ENCODE peak calls at places on chromosomes 16 and 17, in five cellular contexts. Y is mammary epithelial cell; B is A549; E is CD8-positive, alpha-beta T cell; Q is CD8-positive, alpha-beta memory T cell. S is an unnamed sample. For H3K9me3, the result is how much of the 10 kb centered on the place peaks cover.

GRCh38 chr16:54203851-54204505 is 82.6 kb downstream of the IRX3 start:
- DNase-seq in Y (no peak), B (no peak), E (no peak), Q (no peak), S (no peak)

GRCh38 chr16:79609861-79610260 is 9.3 kb upstream of the MAF start:
- DNase-seq in Y (peak), B (no peak), E (no peak), Q (no peak), S (no peak)

GRCh38 chr17:78383725-78384471 is 5.4 kb downstream of the PGS1 start:
- DNase-seq in Y (peak), B (no peak), E (no peak), Q (no peak), S (no peak)

GRCh38 chr16:23670137-23670776 is 8.4 kb upstream of the PLK1 start:
- DNase-seq in Y (peak), B (no peak), E (no peak), Q (no peak), S (no peak)

GRCh38 chr17:77356109-77356689 is 215.4 kb downstream of the SEC14L1 start:
- DNase-seq in Y (peak), B (peak), E (no peak), Q (no peak), S (no peak)

GRCh38 chr16:87809150-87809902 is 43.5 kb upstream of the KLHDC4 start:
- DNase-seq in Y (no peak), B (no peak), E (no peak), Q (no peak), S (no peak)

GRCh38 chr16:75653926-75654325 is 6.4 kb downstream of the TERF2IP start:
- DNase-seq in Y (no peak), B (no peak), E (no peak), Q (no peak), S (peak)

GRCh38 chr17:17906418-17907215 is 65.6 kb downstream of the TOM1L2 start:
- DNase-seq in Y (no peak), B (no peak), E (no peak), Q (no peak), S (no peak)

GRCh38 chr16:29837833-29838232 is 17.6 kb downstream of the MVP start:
- DNase-seq in Y (no peak), B (no peak), E (no peak), Q (no peak), S (no peak)

GRCh38 chr17:74950207-74950606 is 14.5 kb downstream of the OTOP3 start:
- DNase-seq in Y (no peak), B (no peak), E (no peak), Q (no peak), S (no peak)

GRCh38 chr16:15961060-15961511 is 11.7 kb downstream of the ABCC1 start:
- DNase-seq in Y (no peak), B (no peak), E (peak), Q (peak), S (no peak)

GRCh38 chr17:65177901-65178300 is 40.7 kb downstream of the RGS9 start:
- DNase-seq in Y (peak), B (no peak), E (no peak), Q (no peak), S (no peak)

GRCh38 chr17:74386397-74386796 is 19.1 kb downstream of the GPR142 start:
- DNase-seq in Y (no peak), B (no peak), E (no peak), Q (no peak), S (no peak)

GRCh38 chr17:7330099-7331015 is 1.2 kb upstream of the NEURL4 start:
- DNase-seq in Y (peak), B (peak), E (peak), Q (peak), S (peak)

GRCh38 chr16:25747160-25747758 is 55.5 kb downstream of the HS3ST4 start:
- DNase-seq in Y (no peak), B (no peak), E (no peak), Q (no peak), S (no peak)

GRCh38 chr17:66165537-66166123 is 26.3 kb downstream of the CEP112 start:
- DNase-seq in Y (peak), B (peak), E (no peak), Q (no peak), S (peak)

GRCh38 chr16:73329363-73330306 is 281.7 kb upstream of the ZFHX3 start:
- DNase-seq in Y (no peak), B (no peak), E (no peak), Q (no peak), S (peak)

GRCh38 chr17:45366691-45367090 is 49.9 kb upstream of the MAP3K14 start:
- DNase-seq in Y (no peak), B (no peak), E (no peak), Q (no peak), S (peak)

GRCh38 chr17:75808905-75809621 is 24.5 kb downstream of the UNK start:
- DNase-seq in Y (peak), B (no peak), E (no peak), Q (no peak), S (peak)

GRCh38 chr17:17139972-17140589 is 66.1 kb downstream of the PLD6 start:
- DNase-seq in Y (peak), B (no peak), E (no peak), Q (no peak), S (no peak)

GRCh38 chr17:45404870-45405249 is 27.8 kb downstream of the ARHGAP27 start:
- DNase-seq in Y (no peak), B (no peak), E (no peak), Q (no peak), S (no peak)

GRCh38 chr17:32870969-32871368 is 6.0 kb downstream of the MYO1D start:
- DNase-seq in Y (no peak), B (no peak), E (no peak), Q (no peak), S (no peak)

DNA sequence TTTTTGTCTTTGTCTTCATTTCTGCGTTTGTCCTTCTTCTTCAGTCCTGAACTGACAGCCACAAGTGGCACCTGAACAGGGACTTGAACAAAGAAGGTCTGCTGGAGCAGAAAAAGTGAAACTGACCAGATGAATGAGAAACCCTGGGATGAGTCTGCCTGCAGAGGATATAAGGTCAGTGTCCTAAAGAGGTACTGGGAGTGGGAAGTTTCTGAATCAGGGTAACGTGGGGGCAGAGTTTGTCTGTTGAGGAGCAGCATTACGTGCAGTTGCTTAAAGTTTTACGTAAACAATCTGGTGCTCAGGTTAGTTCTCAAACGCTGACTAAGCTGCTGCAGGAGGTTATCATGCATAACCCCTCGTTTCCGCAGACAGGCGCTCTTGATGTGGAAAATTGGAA is 2057.6 kb downstream of the TP53TG3F start:
- DNase-seq in Y (no peak), B (no peak), E (no peak), Q (no peak), S (no peak)
- H3K9me3 ChIP-seq in Y (under half), B (under half), E (under half), Q (under half), S (under half)

DNA sequence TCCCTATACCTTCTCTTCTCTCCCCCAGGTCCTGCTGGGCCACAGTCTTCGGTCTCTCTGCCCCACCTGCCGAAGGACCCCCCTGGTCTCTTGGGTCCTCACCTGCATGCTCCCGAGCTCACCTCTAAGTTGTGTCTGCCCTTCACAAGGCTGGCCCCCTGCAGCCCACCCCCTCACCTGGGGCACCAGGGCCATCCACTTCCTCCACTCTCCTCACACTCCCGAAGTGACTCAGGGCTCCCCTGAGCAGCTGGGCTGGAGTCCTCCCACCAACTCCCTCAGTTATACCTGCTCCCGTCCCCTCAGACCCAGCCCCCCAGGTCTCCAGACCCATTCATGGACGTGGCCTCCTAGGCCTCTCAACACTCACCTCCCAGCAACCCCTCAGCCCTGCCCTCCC is 822.0 kb downstream of the KCNJ18 start:
- DNase-seq in Y (no peak), B (no peak), E (no peak), Q (no peak), S (no peak)
- H3K9me3 ChIP-seq in Y (under half), B (under half), E (under half), Q (under half), S (under half)

DNA sequence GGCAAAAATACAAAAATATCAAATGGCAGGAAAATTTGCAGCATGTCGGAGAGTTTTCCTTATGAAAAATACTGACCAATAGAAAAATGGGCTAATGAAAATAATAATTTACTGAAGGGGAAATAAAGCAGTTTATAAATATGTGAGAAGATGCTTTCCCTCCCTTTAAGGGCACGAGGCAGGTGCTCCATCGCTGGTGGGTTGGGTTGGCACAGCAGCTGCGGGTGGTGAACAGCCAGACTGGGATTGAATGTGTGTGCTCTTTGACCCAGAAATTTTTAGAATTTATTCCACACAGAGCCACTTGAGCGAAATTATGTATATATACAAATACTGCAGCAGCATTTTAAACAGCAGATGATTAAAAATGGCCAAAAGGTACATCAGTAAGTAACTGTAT is 109.1 kb upstream of the ZNF750 start:
- DNase-seq in Y (no peak), B (no peak), E (no peak), Q (no peak), S (no peak)
- H3K9me3 ChIP-seq in Y (half or more), B (half or more), E (under half), Q (under half), S (under half)

GRCh38 chr17:10622610-10623485 is 34.3 kb downstream of the MYH3 start:
- DNase-seq in Y (peak), B (no peak), E (no peak), Q (no peak), S (no peak)
- H3K9me3 ChIP-seq in Y (under half), B (under half), E (under half), Q (under half), S (under half)

GRCh38 chr16:35255186-35255803 is 1795.9 kb downstream of the TP53TG3F start:
- DNase-seq in Y (no peak), B (no peak), E (no peak), Q (no peak), S (peak)
- H3K9me3 ChIP-seq in Y (under half), B (under half), E (under half), Q (under half), S (under half)

DNA sequence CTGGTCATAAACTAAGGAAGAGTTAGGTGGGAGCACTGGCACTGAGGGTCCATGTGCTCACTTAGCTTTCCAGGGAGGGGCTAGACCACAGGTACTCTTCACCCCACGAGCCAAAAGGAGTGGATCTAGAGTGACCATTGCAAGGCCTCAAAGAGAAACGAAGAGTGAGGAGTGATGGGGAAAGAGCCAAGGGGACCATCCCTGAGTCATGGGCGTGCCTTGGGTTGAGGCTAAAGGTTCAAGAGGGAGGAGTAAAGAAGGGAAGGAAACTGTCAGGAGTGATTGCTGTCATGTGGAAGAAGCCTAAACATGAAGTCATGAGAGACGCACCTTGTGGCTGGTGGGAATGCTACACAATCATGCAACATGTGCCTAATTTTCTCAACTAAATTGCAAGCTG is 141.0 kb downstream of the CDH13 start:
- DNase-seq in Y (no peak), B (no peak), E (no peak), Q (no peak), S (no peak)
- H3K9me3 ChIP-seq in Y (under half), B (under half), E (under half), Q (under half), S (under half)

DNA sequence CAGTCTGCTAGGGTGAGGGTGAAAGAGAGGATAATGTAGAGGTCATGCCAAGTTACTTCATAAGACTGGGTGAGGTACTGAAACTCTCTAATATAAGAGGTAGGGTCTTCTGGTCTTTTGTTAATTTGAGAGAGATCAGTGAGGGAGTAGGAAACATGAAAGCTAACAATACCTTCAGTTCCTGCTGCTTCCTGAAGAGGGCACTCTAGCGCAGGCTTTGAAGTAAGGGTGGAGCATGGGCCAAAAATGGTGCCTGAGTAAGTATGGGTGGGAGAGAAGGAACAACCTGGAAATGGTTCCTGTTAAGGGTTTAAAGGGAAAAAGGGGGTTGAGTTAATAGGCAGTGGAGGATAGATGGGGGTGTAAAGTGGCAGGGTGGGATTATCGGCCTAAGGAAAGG is 2449.5 kb downstream of the TP53TG3F start:
- DNase-seq in Y (no peak), B (peak), E (no peak), Q (no peak), S (peak)
- H3K9me3 ChIP-seq in Y (under half), B (under half), E (under half), Q (under half), S (under half)

S was measured in SK-N-SH.